ENCODE peak calls at places on chromosomes 16 and 17, in ten cellular contexts. Z, J, R, N, W, P, K, H, X and U are unnamed samples.

GRCh38 chr16:52906271-52906670 is 146.4 kb downstream of the CHD9NB start:
- DNase-seq in Z (no peak), J (no peak), R (no peak), N (peak; percentile 2), W (no peak), P (no peak), K (no peak), H (no peak), X (no peak), U (no peak)

GRCh38 chr17:45004388-45004787 is 36.3 kb upstream of the C1QL1 start:
- DNase-seq in Z (no peak), J (no peak), R (no peak), N (no peak), W (no peak), P (no peak), K (no peak), H (no peak), X (no peak), U (no peak)

GRCh38 chr16:77951788-77952187 is 70.6 kb upstream of the CLEC3A start:
- DNase-seq in Z (no peak), J (no peak), R (no peak), N (no peak), W (no peak), P (no peak), K (no peak), H (no peak), X (no peak), U (no peak)

GRCh38 chr17:63124958-63125357 is 158.9 kb downstream of the TANC2 start:
- DNase-seq in Z (no peak), J (no peak), R (no peak), N (no peak), W (no peak), P (no peak), K (no peak), H (no peak), X (no peak), U (no peak)

GRCh38 chr17:72425796-72426173 is 305.0 kb downstream of the SOX9 start:
- DNase-seq in Z (no peak), J (no peak), R (no peak), N (no peak), W (no peak), P (no peak), K (no peak), H (peak; percentile 24), X (no peak), U (no peak)

GRCh38 chr17:38333635-38334295 is 10.0 kb downstream of the GPR179 start:
- DNase-seq in Z (peak; percentile 30), J (peak; percentile 38), R (no peak), N (no peak), W (no peak), P (no peak), K (peak; percentile 16), H (no peak), X (peak; percentile 87), U (no peak)

GRCh38 chr16:80006175-80006895 is 405.8 kb upstream of the MAF start:
- DNase-seq in Z (no peak), J (no peak), R (no peak), N (no peak), W (peak; percentile 68), P (no peak), K (no peak), H (no peak), X (peak; percentile 20), U (peak; percentile 39)

GRCh38 chr17:77345260-77345910 is 204.6 kb downstream of the SEC14L1 start:
- DNase-seq in Z (no peak), J (no peak), R (peak; percentile 67), N (no peak), W (no peak), P (no peak), K (no peak), H (peak; percentile 77), X (no peak), U (no peak)

GRCh38 chr17:2898255-2898926 is 102.2 kb downstream of the RAP1GAP2 start:
- DNase-seq in Z (no peak), J (no peak), R (no peak), N (no peak), W (no peak), P (no peak), K (no peak), H (no peak), X (no peak), U (no peak)

GRCh38 chr17:77674358-77674757 is 284.1 kb upstream of the TNRC6C start:
- DNase-seq in Z (no peak), J (no peak), R (no peak), N (no peak), W (no peak), P (no peak), K (no peak), H (no peak), X (no peak), U (no peak)

GRCh38 chr16:4330277-4330882 is 14.5 kb downstream of the GLIS2 start:
- DNase-seq in Z (peak; percentile 13), J (peak; percentile 74), R (no peak), N (no peak), W (peak; percentile 55), P (peak; percentile 59), K (peak; percentile 67), H (peak; percentile 88), X (peak; percentile 84), U (peak; percentile 89)

GRCh38 chr16:82832861-82833260 is 206.1 kb downstream of the CDH13 start:
- DNase-seq in Z (no peak), J (no peak), R (no peak), N (peak; percentile 32), W (peak; percentile 78), P (no peak), K (no peak), H (no peak), X (no peak), U (no peak)

GRCh38 chr16:69069504-69069903 is 35.9 kb upstream of the HAS3 start:
- DNase-seq in Z (no peak), J (no peak), R (no peak), N (no peak), W (no peak), P (no peak), K (no peak), H (no peak), X (no peak), U (no peak)

GRCh38 chr16:84369938-84370627 is 1.7 kb downstream of the ATP2C2 start:
- DNase-seq in Z (no peak), J (no peak), R (no peak), N (no peak), W (no peak), P (no peak), K (no peak), H (no peak), X (no peak), U (no peak)

GRCh38 chr16:58200398-58200797 is 2.5 kb upstream of the CSNK2A2 start:
- DNase-seq in Z (no peak), J (no peak), R (no peak), N (no peak), W (no peak), P (no peak), K (no peak), H (no peak), X (no peak), U (no peak)

GRCh38 chr17:79948918-79949645 is 86.6 kb downstream of the TBC1D16 start:
- DNase-seq in Z (no peak), J (no peak), R (peak; percentile 62), N (no peak), W (peak; percentile 58), P (no peak), K (no peak), H (peak; percentile 64), X (peak; percentile 43), U (no peak)

GRCh38 chr17:7835818-7836595 is 2.0 kb downstream of the KDM6B start:
- DNase-seq in Z (peak; percentile 88), J (peak; percentile 57), R (peak; percentile 87), N (no peak), W (peak; percentile 71), P (no peak), K (peak; percentile 21), H (peak; percentile 86), X (peak; percentile 81), U (peak; percentile 82)

GRCh38 chr17:57493625-57494024 is 237.3 kb downstream of the MSI2 start:
- DNase-seq in Z (no peak), J (no peak), R (no peak), N (no peak), W (no peak), P (no peak), K (no peak), H (no peak), X (no peak), U (no peak)

GRCh38 chr17:49872776-49873377 is 25.0 kb upstream of the TAC4 start:
- DNase-seq in Z (no peak), J (no peak), R (no peak), N (no peak), W (no peak), P (no peak), K (no peak), H (no peak), X (no peak), U (no peak)

GRCh38 chr17:67615011-67615561 is 102.7 kb upstream of the NOL11 start:
- DNase-seq in Z (no peak), J (no peak), R (no peak), N (no peak), W (peak; percentile 49), P (no peak), K (no peak), H (peak; percentile 56), X (no peak), U (peak; percentile 28)